ENCODE peak calls at places on chromosome 5, in six cellular contexts. Q is M059J; Z is AG08395; W is heart left ventricle; M is Right ventricle myocardium superior; V is activated effector memory CD4-positive, alpha-beta T cell treated with anti-CD3 and anti-CD28 coated beads, Interleukin-2, amount 50 U/mL, for 16 hours. K is an unnamed sample.

GRCh38 chr5:74895906-74896305 is 29.7 kb upstream of the FAM169A start:
- DNase-seq in M (peak; percentile 82), Q (peak; percentile 94), V (no peak), W (peak; percentile 70), Z (peak; percentile 70), K (peak; percentile 73)

GRCh38 chr5:77321793-77322394 is 111.4 kb downstream of the PDE8B start:
- DNase-seq in W (no peak), M (no peak), Q (no peak), Z (no peak), V (no peak), K (no peak)

GRCh38 chr5:150255659-150256415 is 33.7 kb downstream of the CAMK2A start:
- DNase-seq in W (no peak), Z (no peak), M (no peak), Q (peak; percentile 40), V (no peak), K (no peak)

GRCh38 chr5:9898319-9898718 is 268.2 kb upstream of the TAS2R1 start:
- DNase-seq in V (no peak), M (no peak), W (no peak), Z (peak; percentile 55), Q (peak; percentile 61), K (peak; percentile 67)

GRCh38 chr5:119411291-119411934 is 40.9 kb upstream of the HSD17B4 start:
- DNase-seq in V (no peak), Q (peak; percentile 58), M (no peak), Z (peak; percentile 48), W (no peak), K (no peak)

GRCh38 chr5:136249678-136250266 is 56.8 kb upstream of the SMIM32 start:
- DNase-seq in Q (peak; percentile 64), W (no peak), Z (peak; percentile 70), M (peak; percentile 61), V (no peak), K (peak; percentile 76)

GRCh38 chr5:37900692-37901091 is 60.9 kb upstream of the GDNF start:
- DNase-seq in Z (peak; percentile 63), V (no peak), Q (peak; percentile 60), W (peak; percentile 84), M (peak; percentile 89), K (no peak)

GRCh38 chr5:153256-153655 is 38.0 kb upstream of the LRRC14B start:
- DNase-seq in V (no peak), Z (peak; percentile 15), M (no peak), Q (peak; percentile 91), W (no peak), K (no peak)

GRCh38 chr5:84086517-84086916 is 298.2 kb downstream of the EDIL3 start:
- DNase-seq in W (no peak), V (no peak), Q (peak; percentile 7), M (no peak), Z (no peak), K (no peak)

GRCh38 chr5:13188393-13188792 is 756.1 kb downstream of the DNAH5 start:
- DNase-seq in M (no peak), Z (peak; percentile 5), V (no peak), W (no peak), Q (peak; percentile 11), K (no peak)

GRCh38 chr5:149586708-149587318 is 5.5 kb downstream of the ARHGEF37 start:
- DNase-seq in V (no peak), Q (no peak), Z (no peak), M (no peak), W (no peak), K (no peak)

GRCh38 chr5:126364206-126364902 is 58.9 kb upstream of the GRAMD2B start:
- DNase-seq in W (no peak), V (no peak), M (no peak), Q (no peak), Z (no peak), K (no peak)

GRCh38 chr5:20113031-20113685 is 125.2 kb upstream of the CDH18 start:
- DNase-seq in V (no peak), W (no peak), M (no peak), Q (no peak), Z (no peak), K (no peak)

GRCh38 chr5:143938230-143938629 is 126.3 kb downstream of the HMHB1 start:
- DNase-seq in Z (peak; percentile 64), Q (peak; percentile 37), V (no peak), M (no peak), W (no peak), K (no peak)

GRCh38 chr5:91162534-91163381 is 220.4 kb downstream of the ARRDC3 start:
- DNase-seq in V (peak; percentile 83), Q (peak; percentile 93), M (peak; percentile 50), Z (peak; percentile 81), W (no peak), K (peak; percentile 74)

GRCh38 chr5:143062379-143062778 is 292.2 kb downstream of the ARHGAP26 start:
- DNase-seq in M (no peak), Q (no peak), Z (no peak), V (no peak), W (no peak), K (no peak)

GRCh38 chr5:39187873-39188731 is 31.3 kb downstream of the FYB1 start:
- DNase-seq in W (no peak), V (peak; percentile 70), Z (no peak), Q (no peak), M (no peak), K (no peak)

K was measured in upper lobe of right lung.